ENCODE peak calls at places on chromosomes 16 and 17, in six cellular contexts. Z is MM.1S, V is neural progenitor cell, S is PC-3, G is GM23248, N is OCI-LY7. F is an unnamed sample.

GRCh38 chr17:6040473-6040872 is 29.7 kb upstream of the WSCD1 start:
- DNase-seq in Z (no peak), V (no peak), S (no peak), G (no peak), N (no peak), F (no peak)

GRCh38 chr17:81254955-81255717 is 16.0 kb downstream of the NDUFAF8 start:
- DNase-seq in Z (no peak), V (peak), S (peak), G (peak), N (no peak), F (peak)

GRCh38 chr17:78697122-78697845 is 84.8 kb downstream of the CYTH1 start:
- DNase-seq in Z (no peak), V (no peak), S (peak), G (peak), N (no peak), F (no peak)

GRCh38 chr16:17532338-17532995 is 61.7 kb upstream of the XYLT1 start:
- DNase-seq in Z (no peak), V (no peak), S (no peak), G (no peak), N (no peak), F (no peak)

GRCh38 chr17:14297161-14297851 is 3.6 kb upstream of the HS3ST3B1 start:
- DNase-seq in Z (no peak), V (peak), S (peak), G (peak), N (no peak), F (peak)

GRCh38 chr17:60445144-60445543 is 22.9 kb downstream of the CHCT1 start:
- DNase-seq in Z (no peak), V (no peak), S (no peak), G (no peak), N (no peak), F (no peak)

GRCh38 chr17:794876-795275 is 12.7 kb downstream of the MRM3 start:
- DNase-seq in Z (peak), V (peak), S (peak), G (peak), N (peak), F (peak)

GRCh38 chr16:29809031-29809747 is 2.8 kb upstream of the PRRT2 start:
- DNase-seq in Z (no peak), V (no peak), S (no peak), G (no peak), N (no peak), F (no peak)

GRCh38 chr16:88473666-88474534 is 20.8 kb downstream of the ZFPM1 start:
- DNase-seq in Z (no peak), V (no peak), S (no peak), G (no peak), N (no peak), F (no peak)

GRCh38 chr17:37294888-37295287 is 80.9 kb upstream of the C17orf78 start:
- DNase-seq in Z (no peak), V (peak), S (no peak), G (no peak), N (no peak), F (no peak)

GRCh38 chr17:47925677-47925987 is 15.7 kb upstream of the PNPO start:
- DNase-seq in Z (no peak), V (no peak), S (no peak), G (no peak), N (no peak), F (no peak)

GRCh38 chr17:2025622-2026309 is 632 bp upstream of the RTN4RL1 start:
- DNase-seq in Z (no peak), V (peak), S (peak), G (peak), N (no peak), F (peak)

GRCh38 chr16:85460252-85460982 is 152.7 kb upstream of the GSE1 start:
- DNase-seq in Z (no peak), V (no peak), S (no peak), G (no peak), N (no peak), F (peak)

GRCh38 chr16:80931985-80932720 is 74.5 kb downstream of the CMC2 start:
- DNase-seq in Z (no peak), V (peak), S (peak), G (peak), N (no peak), F (peak)

GRCh38 chr16:64910351-64910750 is 211.5 kb downstream of the CDH11 start:
- DNase-seq in Z (no peak), V (peak), S (no peak), G (peak), N (no peak), F (peak)

GRCh38 chr17:41520821-41521521 is 2.3 kb upstream of the KRT15 start:
- DNase-seq in Z (no peak), V (no peak), S (peak), G (no peak), N (no peak), F (peak)

GRCh38 chr16:86396318-86396882 is 113.9 kb upstream of the FOXF1 start:
- DNase-seq in Z (no peak), V (no peak), S (no peak), G (peak), N (no peak), F (peak)

GRCh38 chr16:69157189-69157588 is 24.7 kb downstream of the UTP4 start:
- DNase-seq in Z (no peak), V (no peak), S (no peak), G (no peak), N (no peak), F (no peak)

GRCh38 chr17:6422654-6423241 is 12.2 kb downstream of the AIPL1 start:
- DNase-seq in Z (no peak), V (no peak), S (no peak), G (no peak), N (no peak), F (no peak)

GRCh38 chr17:21376835-21377690 is 906 bp downstream of the KCNJ12 start:
- DNase-seq in Z (no peak), V (no peak), S (peak), G (peak), N (no peak), F (peak)

GRCh38 chr17:78304549-78305037 is 55.3 kb downstream of the SOCS3 start:
- DNase-seq in Z (no peak), V (no peak), S (no peak), G (no peak), N (no peak), F (no peak)

GRCh38 chr16:3959148-3959547 is 78.6 kb upstream of the CREBBP start:
- DNase-seq in Z (no peak), V (no peak), S (peak), G (no peak), N (no peak), F (no peak)

DNA sequence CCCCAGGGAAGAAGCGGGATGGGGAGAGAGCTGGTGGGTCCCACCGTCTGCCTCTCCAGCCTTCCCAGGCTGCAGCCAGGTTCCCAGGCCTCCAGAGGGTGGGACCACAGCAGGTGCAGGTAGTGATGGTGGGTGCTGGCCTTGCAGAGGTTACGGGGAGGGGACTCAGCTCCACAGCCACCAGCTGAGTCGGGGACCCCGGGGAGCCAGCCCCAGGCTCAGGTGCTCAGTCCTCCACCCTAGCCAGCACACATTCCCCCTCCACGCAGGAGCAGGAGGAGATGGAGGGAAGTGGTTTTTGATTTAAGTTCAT is 5.0 kb downstream of the TP53I13 start:
- DNase-seq in Z (no peak), V (no peak), S (no peak), G (no peak), N (no peak), F (no peak)
- TF ChIP-seq EZH2phosphoT487 in Z (no peak), V (no peak), S (no peak), G (no peak), N (no peak), F (no peak)

GRCh38 chr17:17087424-17088103 is 45.3 kb downstream of the MPRIP start:
- DNase-seq in Z (no peak), V (no peak), S (no peak), G (no peak), N (no peak), F (no peak)
- TF ChIP-seq EZH2phosphoT487 in Z (no peak), V (no peak), S (no peak), G (no peak), N (no peak), F (no peak)

DNA sequence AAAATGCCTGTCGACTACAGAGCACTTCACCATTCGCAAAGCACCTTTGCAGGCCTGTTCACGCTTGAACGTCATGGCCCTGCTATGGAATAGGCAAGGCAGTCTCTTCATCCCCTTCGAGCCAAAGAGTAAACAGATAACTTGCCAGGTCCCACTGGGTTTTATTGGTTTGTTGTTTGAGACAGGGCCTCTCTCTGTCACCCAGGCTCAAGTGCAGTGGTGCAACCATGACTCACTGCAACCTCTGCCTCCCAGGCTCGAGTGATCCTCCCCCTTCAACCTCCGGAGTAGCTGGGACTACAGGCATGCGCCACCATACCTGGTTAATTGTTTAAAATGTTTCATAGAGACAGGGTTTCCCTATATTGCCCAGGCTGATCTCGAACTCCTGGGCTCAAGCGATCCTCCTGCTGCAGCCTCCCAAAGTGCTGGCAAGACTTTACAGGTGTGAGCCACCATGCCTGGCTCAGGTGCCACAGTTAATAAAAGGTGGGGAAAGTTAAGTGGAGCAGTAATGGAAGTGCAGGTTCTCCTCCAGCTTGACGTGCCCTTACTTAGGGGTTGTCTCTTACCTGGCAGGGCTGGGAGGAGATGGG is 9.5 kb downstream of the CHAD start:
- DNase-seq in Z (no peak), V (no peak), S (peak), G (peak), N (no peak), F (peak)
- TF ChIP-seq EZH2phosphoT487 in Z (no peak), V (no peak), S (no peak), G (no peak), N (no peak), F (no peak)

GRCh38 chr16:2744711-2745110 is 7.7 kb upstream of the SRRM2 start:
- DNase-seq in Z (no peak), V (no peak), S (no peak), G (no peak), N (no peak), F (no peak)
- TF ChIP-seq EZH2phosphoT487 in Z (no peak), V (no peak), S (no peak), G (no peak), N (no peak), F (no peak)

GRCh38 chr17:76246080-76247066 is 6.1 kb upstream of the RNF157 start:
- DNase-seq in Z (peak), V (no peak), S (no peak), G (peak), N (peak), F (peak)
- TF ChIP-seq EZH2phosphoT487 in Z (no peak), V (no peak), S (no peak), G (no peak), N (no peak), F (no peak)

F was measured in hepatocyte.